ENCODE peak calls at places on chromosomes 6 and 20, in eight cellular contexts. M is A673, S is Peyer's patch, B is upper lobe of right lung, A is fibroblast of lung, V is body of pancreas, N is A549, W is upper lobe of left lung. F is an unnamed sample. For H3K4me1, the result is how much of the 10 kb centered on the place peaks cover.

GRCh38 chr20:44074252-44075151 is 112.5 kb downstream of the JPH2 start:
- DNase-seq in M (no peak), B (peak), V (no peak), S (no peak), W (no peak), A (peak), N (no peak), F (peak)

GRCh38 chr20:47432251-47433210 is 69.2 kb upstream of the NCOA3 start:
- DNase-seq in B (peak), S (no peak), N (peak), A (peak), W (no peak), M (no peak), V (no peak), F (peak)

GRCh38 chr6:2165216-2165725 is 80.1 kb downstream of the GMDS start:
- DNase-seq in S (no peak), W (no peak), B (no peak), M (no peak), A (no peak), V (no peak), N (no peak), F (no peak)

GRCh38 chr6:105596284-105596755 is 193.4 kb upstream of the PREP start:
- DNase-seq in N (peak), M (peak), V (peak), W (no peak), A (peak), S (no peak), B (no peak), F (no peak)

GRCh38 chr6:69164564-69165252 is 529.6 kb downstream of the ADGRB3 start:
- DNase-seq in S (no peak), B (no peak), N (peak), M (peak), W (no peak), V (no peak), A (peak), F (peak)

GRCh38 chr20:56820984-56821383 is 191.9 kb downstream of the TFAP2C start:
- DNase-seq in S (no peak), W (no peak), N (no peak), B (no peak), V (no peak), A (no peak), M (no peak), F (peak)

GRCh38 chr20:10329387-10330005 is 104.5 kb downstream of the MKKS start:
- DNase-seq in A (peak), B (no peak), M (no peak), V (no peak), W (no peak), N (no peak), S (no peak), F (no peak)

GRCh38 chr6:160992323-160993314 is 1.1 kb downstream of the MAP3K4 start:
- DNase-seq in M (peak), A (peak), B (no peak), N (peak), V (peak), W (peak), S (peak), F (peak)

GRCh38 chr6:160137989-160138835 is 16.6 kb downstream of the SLC22A1 start:
- DNase-seq in S (peak), M (peak), V (peak), B (peak), N (peak), A (peak), W (no peak), F (no peak)

GRCh38 chr20:17500826-17501225 is 30.4 kb downstream of the BFSP1 start:
- DNase-seq in W (peak), N (no peak), B (no peak), M (no peak), S (no peak), V (no peak), A (no peak), F (no peak)

GRCh38 chr6:118963003-118963402 is 28.0 kb upstream of the MCM9 start:
- DNase-seq in V (no peak), S (no peak), M (peak), W (no peak), N (no peak), B (no peak), A (peak), F (no peak)

GRCh38 chr6:26363882-26364825 is 844 bp upstream of the BTN3A2 start:
- DNase-seq in S (no peak), A (peak), V (no peak), N (no peak), M (peak), W (no peak), B (no peak), F (no peak)
- H3K4me1 ChIP-seq in S (under half), A (under half), V (under half), N (under half), M (under half), W (under half), B (under half), F (under half)

DNA sequence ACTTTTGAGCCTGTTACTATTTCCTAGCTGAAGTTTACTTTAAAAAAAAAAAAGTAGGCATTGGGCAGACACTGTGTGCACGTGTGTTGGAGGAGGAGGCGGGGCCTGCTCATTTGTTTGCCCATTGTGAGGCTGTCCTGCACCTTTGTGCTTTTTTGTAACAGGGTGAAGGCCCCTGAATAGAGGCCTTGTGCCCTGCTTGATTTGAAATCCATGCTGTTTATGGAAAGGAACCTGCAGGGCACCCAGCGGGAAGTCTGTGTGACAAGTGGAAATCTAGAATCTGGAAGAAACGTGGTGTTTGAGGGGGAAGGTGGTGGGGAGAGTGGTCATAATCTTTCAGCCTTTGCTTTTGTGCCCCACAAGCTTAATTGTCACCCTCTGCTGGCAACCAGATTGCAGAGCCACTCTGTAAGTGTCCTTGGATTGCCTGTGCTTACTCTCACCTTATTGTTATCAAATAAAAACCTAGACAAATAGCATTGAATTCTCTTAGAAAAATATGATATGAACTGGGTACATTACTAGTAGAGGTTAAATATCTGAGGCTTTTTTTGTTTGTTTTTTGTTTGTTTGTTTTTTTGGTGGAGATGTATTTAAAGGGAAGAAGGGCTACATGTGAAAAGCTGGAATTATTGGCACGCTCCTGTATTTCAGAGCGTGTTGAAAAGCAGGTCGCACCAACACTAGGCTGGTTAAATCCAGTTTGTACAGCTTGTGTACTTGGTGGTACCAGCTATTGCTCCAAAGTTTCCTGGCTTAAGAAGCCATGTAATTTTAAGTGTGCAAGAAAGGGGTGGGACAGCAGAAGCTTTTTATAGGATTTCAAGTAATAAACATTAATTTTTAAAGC is 156.2 kb downstream of the ARID1B start:
- DNase-seq in V (peak), N (no peak), A (no peak), W (peak), B (peak), M (peak), S (peak), F (peak)
- TF ChIP-seq CTCF in V (peak), N (no peak), A (no peak), W (no peak), B (no peak), M (peak), S (peak), F (no peak)

GRCh38 chr6:139165324-139165723 is 30.4 kb downstream of the HECA start:
- DNase-seq in N (no peak), A (no peak), B (no peak), S (no peak), M (no peak), V (no peak), W (no peak), F (no peak)
- H3K4me1 ChIP-seq in N (under half), A (under half), B (under half), S (under half), M (under half), V (under half), W (under half), F (under half)

DNA sequence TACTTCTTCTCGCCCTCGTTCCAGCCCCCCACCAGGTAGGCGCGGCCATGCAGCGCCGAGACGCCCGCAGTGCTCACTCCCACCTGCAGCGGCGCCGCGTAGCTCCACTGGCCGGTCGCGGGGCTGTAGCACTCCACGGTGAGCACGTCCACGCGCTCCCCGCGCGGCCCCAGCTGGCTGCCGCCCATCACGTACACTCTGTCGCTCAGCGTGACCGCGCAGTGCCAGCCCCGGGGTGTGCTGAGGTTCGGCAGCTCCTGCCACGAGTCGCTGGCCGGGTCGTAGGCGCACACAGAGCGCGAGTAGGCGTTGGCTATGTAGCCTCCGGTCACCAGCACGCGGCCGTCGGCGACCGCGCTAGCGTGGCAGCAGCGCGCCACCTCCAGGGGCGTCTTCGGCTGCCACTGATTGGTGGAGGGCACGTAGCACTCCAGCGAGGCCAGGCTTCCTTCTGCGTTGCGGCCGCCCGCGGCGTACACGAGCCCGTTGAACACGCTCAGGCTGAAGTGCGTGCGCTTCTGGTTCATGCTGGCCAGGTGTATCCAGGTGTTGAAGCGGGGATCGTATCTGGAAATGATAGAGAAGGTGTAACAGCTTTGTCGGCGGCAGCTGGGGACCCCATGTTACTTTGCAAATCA is 13.7 kb downstream of the KLHL31 start:
- DNase-seq in M (peak), V (peak), A (peak), S (peak), W (peak), N (peak), B (peak), F (peak)
- TF ChIP-seq CTCF in M (peak), V (peak), A (peak), S (peak), W (peak), N (peak), B (peak), F (peak)

GRCh38 chr20:25058797-25059486 is 1.0 kb upstream of the ACSS1 start:
- DNase-seq in V (no peak), N (no peak), A (no peak), S (peak), M (peak), W (peak), B (peak), F (peak)
- H3K4me1 ChIP-seq in V (half or more), N (under half), A (under half), S (under half), M (under half), W (under half), B (under half), F (half or more)

GRCh38 chr6:157162756-157163433 is 160.4 kb downstream of the TMEM242 start:
- DNase-seq in B (no peak), W (no peak), N (no peak), S (no peak), V (no peak), M (no peak), A (no peak), F (no peak)
- TF ChIP-seq CTCF in B (no peak), W (no peak), N (no peak), S (no peak), V (no peak), M (no peak), A (no peak), F (no peak)

GRCh38 chr6:137423444-137424168 is 70.6 kb downstream of the OLIG3 start:
- DNase-seq in A (no peak), V (no peak), S (no peak), W (no peak), N (no peak), B (no peak), M (no peak), F (no peak)
- H3K4me1 ChIP-seq in A (under half), V (under half), S (under half), W (under half), N (under half), B (under half), M (under half), F (under half)

DNA sequence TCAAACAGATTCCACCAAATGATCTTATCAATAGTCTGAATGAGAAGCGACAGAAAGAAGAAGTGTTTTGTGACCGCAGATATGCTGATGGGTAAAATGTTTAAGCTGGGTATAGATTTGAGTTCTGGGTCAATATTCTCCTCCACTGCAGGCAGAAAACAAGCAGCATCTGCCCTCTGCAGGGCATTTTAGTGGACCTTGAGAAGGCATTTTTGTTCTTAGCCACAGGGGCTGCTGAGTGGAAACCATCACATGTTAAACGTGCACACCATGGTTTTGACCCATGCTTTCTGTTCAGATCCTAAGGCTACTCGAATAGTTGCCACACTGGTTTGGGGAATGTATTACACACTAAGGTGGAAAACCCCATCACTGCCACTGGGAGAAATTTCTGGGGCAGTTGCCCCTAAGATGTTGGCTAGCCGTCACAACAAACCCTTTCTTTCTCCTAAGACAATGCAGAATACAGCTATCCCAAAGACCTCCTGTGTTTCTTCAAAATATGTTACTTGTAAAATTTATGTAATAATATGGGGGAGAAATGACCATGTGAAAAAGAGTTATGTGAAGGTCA is 5.5 kb downstream of the POU3F2 start:
- DNase-seq in W (no peak), N (peak), B (no peak), S (no peak), A (peak), V (no peak), M (peak), F (no peak)
- TF ChIP-seq CTCF in W (no peak), N (peak), B (no peak), S (no peak), A (peak), V (peak), M (peak), F (peak)

F was measured in Caco-2.